ENCODE peak calls at places on chromosome 3, in ten cellular contexts. Q is astrocyte; Y is AG09309; W is WERI-Rb-1; E is endothelial cell; M is PC-9; F is uterus; B is tibial artery; D is fibroblast of lung; V is CD8-positive, alpha-beta T cell. N is an unnamed sample.

GRCh38 chr3:10333359-10333670 is 12.4 kb upstream of the SEC13 start:
- DNase-seq in W (no peak), D (no peak), M (no peak), B (no peak), Q (no peak), V (no peak), Y (no peak), F (no peak), E (no peak), N (no peak)

GRCh38 chr3:127820221-127820870 is 2.0 kb downstream of the MGLL start:
- DNase-seq in Y (no peak), D (peak; percentile 68), B (no peak), F (no peak), E (no peak), V (no peak), Q (no peak), M (no peak), W (peak; percentile 15), N (no peak)

GRCh38 chr3:20646425-20646824 is 460.4 kb upstream of the SGO1 start:
- DNase-seq in V (no peak), E (no peak), B (no peak), Y (no peak), D (no peak), M (no peak), Q (no peak), W (no peak), F (no peak), N (no peak)

GRCh38 chr3:85304360-85304964 is 345.7 kb downstream of the CADM2 start:
- DNase-seq in Y (no peak), W (no peak), M (no peak), D (peak; percentile 4), Q (peak; percentile 1), E (no peak), F (no peak), V (no peak), B (no peak), N (no peak)

GRCh38 chr3:34011171-34012101 is 213.0 kb downstream of the PDCD6IP start:
- DNase-seq in F (no peak), B (no peak), E (peak; percentile 5), V (no peak), Q (peak; percentile 36), Y (no peak), W (peak; percentile 34), M (no peak), D (peak; percentile 46), N (no peak)

GRCh38 chr3:127525373-127525772 is 65.2 kb downstream of the TPRA1 start:
- DNase-seq in F (no peak), D (no peak), B (no peak), Q (peak; percentile 80), V (no peak), E (no peak), Y (peak; percentile 4), W (no peak), M (peak; percentile 65), N (no peak)

GRCh38 chr3:45962033-45962432 is 18.8 kb downstream of the CXCR6 start:
- DNase-seq in Q (no peak), V (no peak), M (no peak), Y (no peak), D (no peak), W (no peak), B (no peak), F (no peak), E (no peak), N (no peak)

GRCh38 chr3:25493786-25494185 is 65.7 kb downstream of the RARB start:
- DNase-seq in Q (peak; percentile 96), E (no peak), W (no peak), V (no peak), M (no peak), Y (peak; percentile 49), B (no peak), F (no peak), D (no peak), N (no peak)

GRCh38 chr3:4888913-4889846 is 90.1 kb upstream of the BHLHE40 start:
- DNase-seq in W (no peak), E (no peak), Q (peak; percentile 30), V (no peak), B (no peak), Y (no peak), F (no peak), D (peak; percentile 5), M (no peak), N (no peak)

GRCh38 chr3:193314161-193314560 is 64.4 kb downstream of the ATP13A5 start:
- DNase-seq in M (no peak), B (no peak), Y (no peak), D (no peak), F (no peak), V (no peak), W (no peak), Q (no peak), E (no peak), N (no peak)
- TF ChIP-seq CTCF in M (peak; percentile 40), B (no peak), Y (no peak), D (no peak), F (no peak), V (no peak), W (no peak), Q (peak; percentile 8), E (no peak), N (peak; percentile 34)

DNA sequence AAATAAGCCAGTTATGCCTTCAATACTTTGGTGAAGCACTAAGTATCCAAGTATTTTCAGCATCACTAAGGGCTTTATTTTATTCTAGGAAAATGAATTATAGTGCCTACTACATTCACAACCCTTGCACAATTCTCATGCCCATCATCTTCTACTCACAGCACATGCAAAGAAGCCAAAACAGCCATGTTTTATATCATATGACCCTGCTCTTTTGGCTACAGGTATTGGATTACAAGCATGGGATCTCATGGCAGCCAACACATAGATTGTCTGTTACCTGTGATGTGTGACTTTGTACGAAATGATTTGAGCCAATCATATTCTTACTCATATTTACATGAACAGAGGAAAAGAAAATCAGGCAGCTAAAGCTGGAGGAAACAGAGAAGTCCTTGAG is 38.6 kb downstream of the STT3B start:
- DNase-seq in Y (no peak), Q (no peak), M (no peak), W (no peak), E (no peak), D (no peak), V (no peak), B (no peak), F (no peak), N (no peak)
- TF ChIP-seq CTCF in Y (no peak), Q (no peak), M (no peak), W (no peak), E (no peak), D (no peak), V (no peak), B (no peak), F (no peak), N (no peak)

DNA sequence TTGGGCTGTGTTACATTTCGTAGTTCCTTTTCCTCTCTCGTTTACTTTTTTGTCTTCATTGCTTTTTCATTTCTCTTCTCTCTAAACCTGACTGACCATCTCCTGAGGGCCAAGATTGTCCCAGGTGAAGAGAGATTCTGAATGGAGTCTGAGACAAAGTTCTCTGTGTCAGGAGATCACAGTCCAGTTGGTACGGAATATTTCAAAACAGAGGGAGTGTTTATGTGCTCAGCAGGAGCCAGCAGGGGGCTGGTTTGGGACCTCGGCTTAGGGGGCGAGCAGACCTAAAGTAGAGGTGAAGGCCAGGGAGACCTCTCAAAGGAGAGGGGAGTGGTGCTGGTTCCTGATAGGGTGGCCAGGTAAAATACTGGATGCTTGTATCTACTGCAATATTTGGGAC is 5.9 kb upstream of the KCTD6 start:
- DNase-seq in F (no peak), D (no peak), Y (no peak), Q (no peak), M (no peak), V (no peak), W (no peak), B (no peak), E (no peak), N (no peak)
- TF ChIP-seq CTCF in F (no peak), D (no peak), Y (no peak), Q (no peak), M (no peak), V (no peak), W (no peak), B (no peak), E (no peak), N (no peak)

GRCh38 chr3:49896345-49896744 is 7.3 kb downstream of the MST1R start:
- DNase-seq in F (no peak), B (no peak), W (no peak), E (no peak), M (no peak), D (no peak), V (no peak), Q (no peak), Y (no peak), N (no peak)

GRCh38 chr3:49902511-49903345 is 945 bp downstream of the MST1R start:
- DNase-seq in V (no peak), W (no peak), Q (no peak), F (no peak), B (no peak), Y (no peak), E (no peak), D (no peak), M (no peak), N (no peak)

GRCh38 chr3:49900491-49901153 is 3.1 kb downstream of the MST1R start:
- DNase-seq in F (no peak), B (peak; percentile 74), Y (peak; percentile 25), M (peak; percentile 95), Q (peak; percentile 26), V (no peak), D (no peak), E (no peak), W (no peak), N (no peak)

GRCh38 chr3:49901351-49902339 is 2.0 kb downstream of the MST1R start:
- DNase-seq in W (no peak), B (no peak), M (no peak), D (peak; percentile 34), Q (no peak), Y (no peak), F (no peak), E (no peak), V (no peak), N (no peak)

DNA sequence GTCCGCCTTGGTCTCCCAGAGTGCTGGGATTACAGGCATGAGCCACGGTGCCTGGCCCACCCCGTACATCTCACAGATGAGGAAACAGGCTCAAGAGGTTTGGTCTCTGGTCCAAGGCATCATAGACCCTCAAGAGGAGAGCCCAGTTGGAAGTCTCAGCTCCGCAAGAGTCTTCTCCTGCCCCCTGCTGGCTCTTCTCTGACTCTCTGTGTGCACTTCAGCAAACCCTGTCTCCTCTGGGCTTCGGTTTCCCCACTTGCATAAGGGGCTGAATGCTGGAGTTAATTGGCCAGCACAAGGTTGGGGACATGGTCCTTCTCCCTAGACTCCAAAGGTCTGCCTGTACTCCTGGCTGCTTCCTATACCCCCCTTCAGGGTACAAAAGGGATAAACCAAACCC is 3.9 kb downstream of the MST1R start:
- DNase-seq in E (peak; percentile 52), M (no peak), W (peak; percentile 63), B (no peak), D (peak; percentile 5), Q (no peak), Y (no peak), V (no peak), F (no peak), N (no peak)
- TF ChIP-seq CTCF in E (peak; percentile 42), M (no peak), W (peak; percentile 83), B (no peak), D (peak; percentile 23), Q (peak; percentile 6), Y (peak; percentile 23), V (no peak), F (no peak), N (peak; percentile 42)